ENCODE peak calls at places on chromosome 10, in seven cellular contexts. One of them, this sample, is unnamed.

GRCh38 chr10:116005301-116005700 is 267.7 kb downstream of the GFRA1 start:
- DNase-seq in NCI-H1436: no peak
- DNase-seq in astrocyte of the hippocampus: no peak
- DNase-seq in CD8-positive, alpha-beta memory T cell: no peak
- DNase-seq in H9: no peak
- DNase-seq in fibroblast of mammary gland: no peak
- DNase-seq in heart left ventricle: no peak
- DNase-seq in this sample: no peak

GRCh38 chr10:87700031-87700796 is 40.5 kb downstream of the PAPSS2 start:
- DNase-seq in NCI-H1436: no peak
- DNase-seq in astrocyte of the hippocampus: no peak
- DNase-seq in CD8-positive, alpha-beta memory T cell: no peak
- DNase-seq in H9: no peak
- DNase-seq in fibroblast of mammary gland: peak
- DNase-seq in heart left ventricle: no peak
- DNase-seq in this sample: no peak

GRCh38 chr10:87817291-87817872 is 644 bp downstream of the ATAD1 start:
- DNase-seq in NCI-H1436: no peak
- DNase-seq in astrocyte of the hippocampus: peak
- DNase-seq in CD8-positive, alpha-beta memory T cell: no peak
- DNase-seq in H9: no peak
- DNase-seq in fibroblast of mammary gland: no peak
- DNase-seq in heart left ventricle: no peak
- DNase-seq in this sample: no peak

GRCh38 chr10:74035324-74035723 is 37.4 kb downstream of the VCL start:
- DNase-seq in NCI-H1436: no peak
- DNase-seq in astrocyte of the hippocampus: peak
- DNase-seq in CD8-positive, alpha-beta memory T cell: peak
- DNase-seq in H9: no peak
- DNase-seq in fibroblast of mammary gland: no peak
- DNase-seq in heart left ventricle: no peak
- DNase-seq in this sample: no peak

GRCh38 chr10:84026821-84027257 is 112.5 kb upstream of the GHITM start:
- DNase-seq in NCI-H1436: no peak
- DNase-seq in astrocyte of the hippocampus: peak
- DNase-seq in CD8-positive, alpha-beta memory T cell: no peak
- DNase-seq in H9: peak
- DNase-seq in fibroblast of mammary gland: peak
- DNase-seq in heart left ventricle: no peak
- DNase-seq in this sample: no peak

GRCh38 chr10:44352316-44353127 is 32.4 kb downstream of the CXCL12 start:
- DNase-seq in NCI-H1436: no peak
- DNase-seq in astrocyte of the hippocampus: peak
- DNase-seq in CD8-positive, alpha-beta memory T cell: no peak
- DNase-seq in H9: no peak
- DNase-seq in fibroblast of mammary gland: peak
- DNase-seq in heart left ventricle: peak
- DNase-seq in this sample: no peak

GRCh38 chr10:132575320-132576201 is 38.0 kb downstream of the INPP5A start:
- DNase-seq in NCI-H1436: no peak
- DNase-seq in astrocyte of the hippocampus: peak
- DNase-seq in CD8-positive, alpha-beta memory T cell: no peak
- DNase-seq in H9: no peak
- DNase-seq in fibroblast of mammary gland: peak
- DNase-seq in heart left ventricle: no peak
- DNase-seq in this sample: peak

GRCh38 chr10:32446701-32447406 is 914 bp downstream of the CCDC7 start:
- DNase-seq in NCI-H1436: peak
- DNase-seq in astrocyte of the hippocampus: peak
- DNase-seq in CD8-positive, alpha-beta memory T cell: peak
- DNase-seq in H9: no peak
- DNase-seq in fibroblast of mammary gland: peak
- DNase-seq in heart left ventricle: no peak
- DNase-seq in this sample: no peak

GRCh38 chr10:131310054-131310903 is 1.2 kb downstream of the TCERG1L start:
- DNase-seq in NCI-H1436: peak
- DNase-seq in astrocyte of the hippocampus: no peak
- DNase-seq in CD8-positive, alpha-beta memory T cell: no peak
- DNase-seq in H9: peak
- DNase-seq in fibroblast of mammary gland: peak
- DNase-seq in heart left ventricle: no peak
- DNase-seq in this sample: no peak

GRCh38 chr10:75408911-75409885 is 7.6 kb upstream of the ZNF503 start:
- DNase-seq in NCI-H1436: peak
- DNase-seq in astrocyte of the hippocampus: peak
- DNase-seq in CD8-positive, alpha-beta memory T cell: peak
- DNase-seq in H9: peak
- DNase-seq in fibroblast of mammary gland: peak
- DNase-seq in heart left ventricle: peak
- DNase-seq in this sample: peak

GRCh38 chr10:44198096-44198779 is 186.7 kb downstream of the CXCL12 start:
- DNase-seq in NCI-H1436: no peak
- DNase-seq in astrocyte of the hippocampus: peak
- DNase-seq in CD8-positive, alpha-beta memory T cell: no peak
- DNase-seq in H9: no peak
- DNase-seq in fibroblast of mammary gland: no peak
- DNase-seq in heart left ventricle: no peak
- DNase-seq in this sample: no peak

GRCh38 chr10:73597346-73597745 is 6.2 kb upstream of the USP54 start:
- DNase-seq in NCI-H1436: no peak
- DNase-seq in astrocyte of the hippocampus: peak
- DNase-seq in CD8-positive, alpha-beta memory T cell: no peak
- DNase-seq in H9: no peak
- DNase-seq in fibroblast of mammary gland: peak
- DNase-seq in heart left ventricle: no peak
- DNase-seq in this sample: no peak

GRCh38 chr10:75083972-75084833 is 27.3 kb upstream of the SAMD8 start:
- DNase-seq in NCI-H1436: no peak
- DNase-seq in astrocyte of the hippocampus: no peak
- DNase-seq in CD8-positive, alpha-beta memory T cell: no peak
- DNase-seq in H9: no peak
- DNase-seq in fibroblast of mammary gland: peak
- DNase-seq in heart left ventricle: no peak
- DNase-seq in this sample: no peak

GRCh38 chr10:79494871-79495270 is 17.5 kb upstream of the EIF5AL1 start:
- DNase-seq in NCI-H1436: no peak
- DNase-seq in astrocyte of the hippocampus: no peak
- DNase-seq in CD8-positive, alpha-beta memory T cell: no peak
- DNase-seq in H9: no peak
- DNase-seq in fibroblast of mammary gland: no peak
- DNase-seq in heart left ventricle: no peak
- DNase-seq in this sample: no peak

GRCh38 chr10:71773221-71773971 is at the start of gene VSIR:
- DNase-seq in NCI-H1436: peak
- DNase-seq in astrocyte of the hippocampus: peak
- DNase-seq in CD8-positive, alpha-beta memory T cell: peak
- DNase-seq in H9: peak
- DNase-seq in fibroblast of mammary gland: peak
- DNase-seq in heart left ventricle: peak
- DNase-seq in this sample: no peak

GRCh38 chr10:6665847-6666246 is 85.8 kb upstream of the PRKCQ start:
- DNase-seq in NCI-H1436: no peak
- DNase-seq in astrocyte of the hippocampus: no peak
- DNase-seq in CD8-positive, alpha-beta memory T cell: peak
- DNase-seq in H9: no peak
- DNase-seq in fibroblast of mammary gland: no peak
- DNase-seq in heart left ventricle: no peak
- DNase-seq in this sample: no peak

GRCh38 chr10:132610071-132610701 is 72.6 kb downstream of the INPP5A start:
- DNase-seq in NCI-H1436: no peak
- DNase-seq in astrocyte of the hippocampus: no peak
- DNase-seq in CD8-positive, alpha-beta memory T cell: no peak
- DNase-seq in H9: no peak
- DNase-seq in fibroblast of mammary gland: no peak
- DNase-seq in heart left ventricle: peak
- DNase-seq in this sample: no peak

GRCh38 chr10:132654708-132655661 is 117.4 kb downstream of the INPP5A start:
- DNase-seq in NCI-H1436: peak
- DNase-seq in astrocyte of the hippocampus: peak
- DNase-seq in CD8-positive, alpha-beta memory T cell: peak
- DNase-seq in H9: peak
- DNase-seq in fibroblast of mammary gland: peak
- DNase-seq in heart left ventricle: peak
- DNase-seq in this sample: peak

GRCh38 chr10:94524146-94524545 is 21.4 kb upstream of the HELLS start:
- DNase-seq in NCI-H1436: no peak
- DNase-seq in astrocyte of the hippocampus: peak
- DNase-seq in CD8-positive, alpha-beta memory T cell: no peak
- DNase-seq in H9: no peak
- DNase-seq in fibroblast of mammary gland: peak
- DNase-seq in heart left ventricle: no peak
- DNase-seq in this sample: no peak

GRCh38 chr10:58267713-58268453 is at the start of gene IPMK:
- DNase-seq in NCI-H1436: peak
- DNase-seq in astrocyte of the hippocampus: peak
- DNase-seq in CD8-positive, alpha-beta memory T cell: peak
- DNase-seq in H9: peak
- DNase-seq in fibroblast of mammary gland: peak
- DNase-seq in heart left ventricle: peak
- DNase-seq in this sample: peak

GRCh38 chr10:54800677-54801480 is at the start of gene PCDH15:
- DNase-seq in NCI-H1436: peak
- DNase-seq in astrocyte of the hippocampus: peak
- DNase-seq in CD8-positive, alpha-beta memory T cell: no peak
- DNase-seq in H9: peak
- DNase-seq in fibroblast of mammary gland: peak
- DNase-seq in heart left ventricle: peak
- DNase-seq in this sample: peak

GRCh38 chr10:5360318-5360915 is 4.3 kb upstream of the UCN3 start:
- DNase-seq in NCI-H1436: no peak
- DNase-seq in astrocyte of the hippocampus: no peak
- DNase-seq in CD8-positive, alpha-beta memory T cell: no peak
- DNase-seq in H9: no peak
- DNase-seq in fibroblast of mammary gland: no peak
- DNase-seq in heart left ventricle: no peak
- DNase-seq in this sample: no peak

GRCh38 chr10:3783721-3784432 is 1.1 kb downstream of the KLF6 start:
- DNase-seq in NCI-H1436: peak
- DNase-seq in astrocyte of the hippocampus: peak
- DNase-seq in CD8-positive, alpha-beta memory T cell: peak
- DNase-seq in H9: peak
- DNase-seq in fibroblast of mammary gland: peak
- DNase-seq in heart left ventricle: peak
- DNase-seq in this sample: peak

GRCh38 chr10:93697207-93697606 is 5.2 kb downstream of the FRA10AC1 start:
- DNase-seq in NCI-H1436: no peak
- DNase-seq in astrocyte of the hippocampus: no peak
- DNase-seq in CD8-positive, alpha-beta memory T cell: no peak
- DNase-seq in H9: no peak
- DNase-seq in fibroblast of mammary gland: no peak
- DNase-seq in heart left ventricle: no peak
- DNase-seq in this sample: no peak

GRCh38 chr10:85148693-85149640 is 820.6 kb downstream of the CCSER2 start:
- DNase-seq in NCI-H1436: no peak
- DNase-seq in astrocyte of the hippocampus: no peak
- DNase-seq in CD8-positive, alpha-beta memory T cell: no peak
- DNase-seq in H9: no peak
- DNase-seq in fibroblast of mammary gland: no peak
- DNase-seq in heart left ventricle: no peak
- DNase-seq in this sample: no peak

GRCh38 chr10:83122336-83122735 is 1017.0 kb upstream of the GHITM start:
- DNase-seq in NCI-H1436: no peak
- DNase-seq in astrocyte of the hippocampus: no peak
- DNase-seq in CD8-positive, alpha-beta memory T cell: no peak
- DNase-seq in H9: no peak
- DNase-seq in fibroblast of mammary gland: no peak
- DNase-seq in heart left ventricle: no peak
- DNase-seq in this sample: no peak

GRCh38 chr10:96670786-96671185 is 49.5 kb downstream of the PIK3AP1 start:
- DNase-seq in NCI-H1436: peak
- DNase-seq in astrocyte of the hippocampus: no peak
- DNase-seq in CD8-positive, alpha-beta memory T cell: no peak
- DNase-seq in H9: no peak
- DNase-seq in fibroblast of mammary gland: no peak
- DNase-seq in heart left ventricle: no peak
- DNase-seq in this sample: no peak

GRCh38 chr10:22017283-22018020 is 13.9 kb upstream of the DNAJC1 start:
- DNase-seq in NCI-H1436: peak
- DNase-seq in astrocyte of the hippocampus: no peak
- DNase-seq in CD8-positive, alpha-beta memory T cell: no peak
- DNase-seq in H9: no peak
- DNase-seq in fibroblast of mammary gland: peak
- DNase-seq in heart left ventricle: no peak
- DNase-seq in this sample: no peak

GRCh38 chr10:6128591-6129383 is 40.0 kb downstream of the RBM17 start:
- DNase-seq in NCI-H1436: no peak
- DNase-seq in astrocyte of the hippocampus: peak
- DNase-seq in CD8-positive, alpha-beta memory T cell: no peak
- DNase-seq in H9: no peak
- DNase-seq in fibroblast of mammary gland: peak
- DNase-seq in heart left ventricle: no peak
- DNase-seq in this sample: no peak

GRCh38 chr10:32411797-32412498 is 34.0 kb upstream of the CCDC7 start:
- DNase-seq in NCI-H1436: no peak
- DNase-seq in astrocyte of the hippocampus: no peak
- DNase-seq in CD8-positive, alpha-beta memory T cell: no peak
- DNase-seq in H9: no peak
- DNase-seq in fibroblast of mammary gland: no peak
- DNase-seq in heart left ventricle: no peak
- DNase-seq in this sample: no peak

GRCh38 chr10:49679480-49679893 is at the start of gene C10orf53:
- DNase-seq in NCI-H1436: peak
- DNase-seq in astrocyte of the hippocampus: peak
- DNase-seq in CD8-positive, alpha-beta memory T cell: no peak
- DNase-seq in H9: peak
- DNase-seq in fibroblast of mammary gland: peak
- DNase-seq in heart left ventricle: no peak
- DNase-seq in this sample: no peak

GRCh38 chr10:1121311-1121970 is 65.3 kb downstream of the WDR37 start:
- DNase-seq in NCI-H1436: no peak
- DNase-seq in astrocyte of the hippocampus: no peak
- DNase-seq in CD8-positive, alpha-beta memory T cell: no peak
- DNase-seq in H9: no peak
- DNase-seq in fibroblast of mammary gland: no peak
- DNase-seq in heart left ventricle: no peak
- DNase-seq in this sample: no peak

GRCh38 chr10:77245953-77246352 is 391.7 kb downstream of the KCNMA1 start:
- DNase-seq in NCI-H1436: no peak
- DNase-seq in astrocyte of the hippocampus: no peak
- DNase-seq in CD8-positive, alpha-beta memory T cell: no peak
- DNase-seq in H9: no peak
- DNase-seq in fibroblast of mammary gland: peak
- DNase-seq in heart left ventricle: no peak
- DNase-seq in this sample: no peak

GRCh38 chr10:32938554-32939061 is 19.4 kb downstream of the ITGB1 start:
- DNase-seq in NCI-H1436: no peak
- DNase-seq in astrocyte of the hippocampus: peak
- DNase-seq in CD8-positive, alpha-beta memory T cell: no peak
- DNase-seq in H9: peak
- DNase-seq in fibroblast of mammary gland: no peak
- DNase-seq in heart left ventricle: peak
- DNase-seq in this sample: peak